ENCODE peak calls at places on chromosomes 4 and X, in five cellular contexts. Q is neuronal stem cell, I is HepG2, A is Karpas-422, L is mammary epithelial cell. U is an unnamed sample.

GRCh38 chr4:189823611-189824010 is 117.1 kb upstream of the FRG1 start:
- DNase-seq in Q (no peak), A (no peak), L (no peak), I (no peak), U (no peak)

GRCh38 chr4:15149842-15150592 is 147.7 kb downstream of the CPEB2 start:
- DNase-seq in A (peak), I (peak), Q (peak), L (peak), U (peak)

GRCh38 chrX:77160301-77160700 is 286.9 kb upstream of the FGF16 start:
- DNase-seq in A (peak), Q (no peak), I (no peak), L (no peak), U (no peak)

GRCh38 chr4:133347409-133347808 is 198.3 kb downstream of the PCDH10 start:
- DNase-seq in Q (no peak), I (no peak), L (no peak), A (no peak), U (no peak)

GRCh38 chr4:129043523-129043922 is 49.8 kb downstream of the SCLT1 start:
- DNase-seq in A (no peak), Q (no peak), L (no peak), I (peak), U (no peak)

GRCh38 chrX:6228720-6229119 is at the start of gene NLGN4X:
- DNase-seq in A (peak), L (no peak), Q (peak), I (no peak), U (no peak)

GRCh38 chr4:76308548-76308947 is 2.0 kb downstream of the STBD1 start:
- DNase-seq in Q (no peak), A (no peak), L (no peak), I (peak), U (no peak)

GRCh38 chr4:56976878-56977320 is 507 bp downstream of the NOA1 start:
- DNase-seq in Q (peak), I (peak), L (peak), A (peak), U (peak)

GRCh38 chr4:94995684-94996394 is 238.1 kb downstream of the BMPR1B start:
- DNase-seq in L (peak), A (no peak), Q (peak), I (no peak), U (no peak)

GRCh38 chrX:68599256-68600152 is 48.0 kb upstream of the STARD8 start:
- DNase-seq in A (peak), L (no peak), I (no peak), Q (no peak), U (no peak)

GRCh38 chrX:50071507-50071906 is 129.3 kb downstream of the AKAP4 start:
- DNase-seq in Q (no peak), I (no peak), L (no peak), A (no peak), U (no peak)

GRCh38 chrX:137031517-137032377 is 2.0 kb downstream of the GPR101 start:
- DNase-seq in A (no peak), L (peak), Q (no peak), I (no peak), U (no peak)

GRCh38 chr4:40546506-40546905 is 83.2 kb downstream of the RBM47 start:
- DNase-seq in L (no peak), A (no peak), Q (no peak), I (peak), U (no peak)

GRCh38 chr4:40165931-40166330 is 30.9 kb upstream of the RHOH start:
- DNase-seq in A (no peak), Q (no peak), L (no peak), I (no peak), U (no peak)

GRCh38 chrX:20141281-20142220 is at the start of gene EIF1AX:
- DNase-seq in A (peak), Q (peak), I (peak), L (peak), U (peak)

GRCh38 chr4:170853422-170854021 is 763.8 kb upstream of the AADAT start:
- DNase-seq in I (peak), L (peak), Q (peak), A (peak), U (peak)

GRCh38 chr4:12791536-12791935 is 692.6 kb downstream of the RAB28 start:
- DNase-seq in Q (no peak), A (no peak), L (no peak), I (no peak), U (no peak)

GRCh38 chr4:38071801-38072567 is 111.8 kb downstream of the PTTG2 start:
- DNase-seq in I (peak), A (no peak), L (no peak), Q (no peak), U (no peak)

GRCh38 chr4:11367371-11367770 is 61.3 kb downstream of the HS3ST1 start:
- DNase-seq in I (no peak), Q (peak), A (no peak), L (peak), U (no peak)

GRCh38 chr4:159045321-159045720 is 57.6 kb upstream of the RAPGEF2 start:
- DNase-seq in I (no peak), Q (no peak), L (no peak), A (no peak), U (no peak)
- H3K4me2 ChIP-seq in I (no peak), Q (no peak), L (no peak), A (no peak), U (no peak)

GRCh38 chr4:182339246-182339645 is 96.0 kb downstream of the TENM3 start:
- DNase-seq in Q (no peak), L (no peak), I (no peak), A (no peak), U (no peak)

GRCh38 chr4:182338731-182339130 is 95.5 kb downstream of the TENM3 start:
- DNase-seq in Q (no peak), L (no peak), A (no peak), I (no peak), U (no peak)

GRCh38 chr4:182338059-182338458 is 94.9 kb downstream of the TENM3 start:
- DNase-seq in Q (no peak), L (no peak), A (no peak), I (no peak), U (no peak)

DNA sequence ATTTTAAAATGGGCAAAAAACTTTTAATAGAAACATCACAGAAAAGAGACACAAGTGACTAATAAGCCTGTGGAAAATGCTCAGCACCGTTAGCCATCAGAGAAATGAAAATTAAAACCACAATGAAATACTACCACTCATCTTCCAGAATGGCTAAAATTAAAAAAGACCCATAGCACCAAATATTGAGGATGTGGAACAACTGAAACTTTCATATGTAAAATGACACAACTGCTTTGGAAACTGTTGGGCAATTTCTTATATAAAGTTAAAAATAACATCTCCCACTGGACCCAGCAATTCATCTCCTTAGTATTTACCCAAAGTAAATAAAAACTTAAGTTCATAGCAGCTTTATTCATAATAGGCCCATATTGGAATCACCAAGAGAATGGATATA is 94.2 kb downstream of the TENM3 start:
- DNase-seq in L (no peak), Q (no peak), I (no peak), A (no peak), U (no peak)
- H3K4me2 ChIP-seq in L (no peak), Q (no peak), I (no peak), A (no peak), U (no peak)

GRCh38 chrX:9351112-9351511 is 113.7 kb upstream of the TBL1X start:
- DNase-seq in I (no peak), A (no peak), Q (no peak), L (no peak), U (no peak)
- H3K4me2 ChIP-seq in I (no peak), A (peak), Q (no peak), L (no peak), U (peak)

GRCh38 chrX:38236901-38237615 is 16.4 kb upstream of the SRPX start:
- DNase-seq in I (no peak), Q (no peak), L (no peak), A (no peak), U (no peak)

GRCh38 chrX:38232287-38232686 is 11.6 kb upstream of the SRPX start:
- DNase-seq in A (no peak), Q (no peak), L (peak), I (no peak), U (no peak)

DNA sequence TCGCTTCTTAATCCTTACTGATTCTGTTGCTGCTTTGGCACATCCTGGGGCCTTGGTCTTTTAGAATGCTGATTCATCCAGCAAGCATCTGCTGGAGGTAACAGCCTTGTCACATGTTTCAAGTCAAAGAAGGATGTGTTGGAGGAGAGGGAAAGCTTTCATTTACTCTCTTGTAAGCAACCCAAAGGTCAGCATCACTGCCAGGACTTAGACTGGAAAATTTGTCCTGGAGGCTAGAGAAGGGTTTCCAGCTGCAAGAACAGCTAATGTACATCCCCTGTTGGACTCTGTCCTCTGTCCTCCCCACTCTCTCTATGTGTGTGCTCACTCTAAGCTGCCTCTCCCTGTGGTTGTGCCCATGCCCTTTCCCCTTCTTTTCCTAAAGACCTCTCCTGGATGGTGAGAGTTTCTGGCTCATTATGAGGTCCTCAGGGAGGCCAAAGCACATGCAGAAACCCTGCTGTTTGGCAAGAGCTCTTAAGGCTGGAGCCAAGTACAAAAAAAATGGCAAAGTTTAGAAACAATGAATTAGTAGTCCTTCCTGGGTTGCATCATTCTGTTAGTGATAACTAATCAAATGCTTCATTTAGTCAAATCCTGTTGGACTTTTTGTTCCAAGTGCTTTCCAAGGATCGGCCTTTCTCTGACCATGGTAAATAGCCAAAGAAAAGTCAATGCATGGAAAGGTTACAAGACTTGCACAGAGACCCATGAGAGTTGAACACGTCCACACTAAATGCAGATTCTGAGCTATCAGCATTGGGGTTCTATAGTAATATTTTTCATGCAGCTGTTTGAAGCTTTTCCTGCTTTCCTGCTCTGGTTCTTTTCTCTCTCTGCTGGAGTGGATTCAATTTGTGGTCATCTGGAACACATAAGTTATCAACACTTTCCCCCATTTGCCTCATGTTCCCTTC is 13.5 kb upstream of the SRPX start:
- DNase-seq in L (peak), Q (no peak), A (no peak), I (no peak), U (no peak)
- H3K4me2 ChIP-seq in L (peak), Q (no peak), A (no peak), I (no peak), U (peak)

GRCh38 chr4:88318751-88319350 is 34.5 kb upstream of the PPM1K start:
- DNase-seq in Q (no peak), L (peak), A (no peak), I (no peak), U (no peak)
- H3K4me2 ChIP-seq in Q (no peak), L (no peak), A (peak), I (no peak), U (no peak)